ENCODE peak calls at places on chromosomes 4 and X, in seven cellular contexts. C, G, W, I, N, M and V are unnamed samples.

GRCh38 chr4:126851391-126851790 is 781.4 kb upstream of the INTU start:
- DNase-seq in W (peak; percentile 3), C (peak; percentile 30), G (no peak), M (no peak), I (no peak), N (no peak), V (no peak)

GRCh38 chr4:74942251-74942917 is 9.5 kb downstream of the PARM1 start:
- DNase-seq in G (no peak), I (no peak), C (peak; percentile 12), M (no peak), W (no peak), N (no peak), V (peak; percentile 50)

GRCh38 chr4:94253036-94253435 is 45.4 kb downstream of the SMARCAD1 start:
- DNase-seq in G (no peak), I (no peak), C (no peak), N (no peak), W (no peak), M (no peak), V (peak; percentile 60)

GRCh38 chr4:4541040-4541631 is 712 bp downstream of the STX18 start:
- DNase-seq in N (no peak), C (peak; percentile 53), M (peak; percentile 61), W (no peak), G (no peak), I (peak; percentile 53), V (peak; percentile 68)

GRCh38 chr4:79184461-79184860 is 141.4 kb downstream of the NAA11 start:
- DNase-seq in M (no peak), I (no peak), W (no peak), N (no peak), C (no peak), G (no peak), V (no peak)

GRCh38 chr4:39635023-39635422 is 3.6 kb downstream of the SMIM14 start:
- DNase-seq in I (peak; percentile 63), N (no peak), C (peak; percentile 60), W (no peak), M (no peak), G (no peak), V (no peak)

GRCh38 chrX:40262641-40263560 is 165.1 kb upstream of the BCOR start:
- DNase-seq in C (peak; percentile 29), I (no peak), W (no peak), G (no peak), N (peak; percentile 55), M (no peak), V (peak; percentile 30)

GRCh38 chr4:95742872-95743271 is 97.0 kb upstream of the PDHA2 start:
- DNase-seq in G (no peak), N (no peak), W (peak; percentile 49), M (no peak), C (no peak), I (no peak), V (no peak)

GRCh38 chrX:91414710-91415109 is 19.9 kb upstream of the PABPC5 start:
- DNase-seq in W (peak; percentile 28), C (no peak), I (no peak), M (no peak), G (no peak), N (no peak), V (no peak)

GRCh38 chr4:100356172-100356571 is 161.7 kb downstream of the EMCN start:
- DNase-seq in C (peak; percentile 62), I (no peak), M (no peak), W (no peak), G (no peak), N (no peak), V (peak; percentile 32)

GRCh38 chr4:28373601-28374000 is 1513.0 kb downstream of the STIM2 start:
- DNase-seq in G (no peak), I (no peak), C (peak; percentile 81), W (no peak), N (no peak), M (no peak), V (peak; percentile 90)

GRCh38 chr4:10761903-10762302 is 77.3 kb upstream of the CLNK start:
- DNase-seq in M (no peak), N (no peak), I (no peak), G (no peak), W (no peak), C (no peak), V (no peak)

GRCh38 chr4:32455231-32455630 is 1735.1 kb downstream of the PCDH7 start:
- DNase-seq in C (no peak), G (no peak), N (no peak), I (no peak), W (no peak), M (no peak), V (no peak)

GRCh38 chr4:11720292-11720691 is 291.6 kb upstream of the HS3ST1 start:
- DNase-seq in W (no peak), N (no peak), G (no peak), M (no peak), I (no peak), C (peak; percentile 43), V (no peak)

GRCh38 chr4:156476359-156476758 is 495.2 kb downstream of the PDGFC start:
- DNase-seq in N (no peak), I (no peak), G (no peak), M (no peak), W (peak; percentile 76), C (peak; percentile 98), V (peak; percentile 97)
- H3K27ac ChIP-seq in N (no peak overlapping the region), I (no peak overlapping the region), G (no peak overlapping the region), M (no peak overlapping the region), W (peak overlapping the region; percentile 57), C (peak overlapping the region; percentile 86), V (peak overlapping the region; percentile 91)

GRCh38 chrX:38233891-38234807 is 13.5 kb upstream of the SRPX start:
- DNase-seq in I (no peak), G (no peak), W (no peak), C (peak; percentile 61), N (no peak), M (no peak), V (no peak)
- H3K27ac ChIP-seq in I (no peak overlapping the region), G (no peak overlapping the region), W (no peak overlapping the region), C (peak overlapping the region; percentile 31), N (no peak overlapping the region), M (no peak overlapping the region), V (no peak overlapping the region)

GRCh38 chr4:41098649-41099048 is 115.7 kb downstream of the APBB2 start:
- DNase-seq in G (no peak), W (no peak), C (no peak), N (no peak), M (no peak), I (no peak), V (no peak)
- H3K27ac ChIP-seq in G (no peak overlapping the region), W (no peak overlapping the region), C (no peak overlapping the region), N (no peak overlapping the region), M (no peak overlapping the region), I (no peak overlapping the region), V (no peak overlapping the region)

GRCh38 chrX:50581405-50581804 is 110.8 kb upstream of the DGKK start:
- DNase-seq in I (no peak), N (no peak), W (no peak), G (no peak), M (no peak), C (no peak), V (no peak)
- H3K27ac ChIP-seq in I (no peak overlapping the region), N (no peak overlapping the region), W (no peak overlapping the region), G (no peak overlapping the region), M (no peak overlapping the region), C (no peak overlapping the region), V (no peak overlapping the region)